ENCODE peak calls at places on chromosomes 2 and 18, in seven cellular contexts. F is foreskin fibroblast, R is transverse colon, A is upper lobe of left lung, I is adrenal gland, Q is HL-60, N is GM13976. T is an unnamed sample.

GRCh38 chr18:57286949-57287348 is 65.4 kb upstream of the ST8SIA3 start:
- DNase-seq in N (no peak), A (no peak), F (no peak), Q (no peak), I (no peak), R (no peak), T (no peak)

GRCh38 chr2:45047301-45047700 is 38.0 kb upstream of the SIX2 start:
- DNase-seq in N (no peak), A (no peak), Q (no peak), I (no peak), F (no peak), R (no peak), T (no peak)

GRCh38 chr2:217743980-217744761 is 258.6 kb downstream of the TNS1 start:
- DNase-seq in A (no peak), Q (no peak), I (no peak), R (no peak), F (peak), N (peak), T (no peak)

GRCh38 chr18:49479381-49480137 is 7.5 kb downstream of the C18orf32 start:
- DNase-seq in F (no peak), R (no peak), I (no peak), N (no peak), A (no peak), Q (no peak), T (no peak)

GRCh38 chr18:8329186-8329771 is 280.0 kb upstream of the RAB12 start:
- DNase-seq in R (no peak), A (no peak), N (no peak), F (peak), I (no peak), Q (no peak), T (no peak)

GRCh38 chr2:36545871-36546416 is 52.0 kb downstream of the FEZ2 start:
- DNase-seq in A (no peak), I (no peak), N (no peak), Q (no peak), R (no peak), F (no peak), T (no peak)

GRCh38 chr2:120253021-120253882 is 600 bp downstream of the RALB start:
- DNase-seq in I (peak), A (peak), F (peak), N (peak), Q (peak), R (peak), T (peak)

GRCh38 chr18:58785171-58785805 is 79.4 kb upstream of the ZNF532 start:
- DNase-seq in A (no peak), N (no peak), I (no peak), R (peak), F (peak), Q (no peak), T (no peak)

GRCh38 chr2:5691659-5692529 is at the start of gene SOX11:
- DNase-seq in I (no peak), A (peak), F (peak), N (no peak), R (peak), Q (no peak), T (peak)

GRCh38 chr2:193523662-193524061 is 1328.9 kb upstream of the TMEFF2 start:
- DNase-seq in F (peak), N (no peak), A (no peak), Q (no peak), R (no peak), I (no peak), T (no peak)

GRCh38 chr2:191376981-191377629 is 131.9 kb downstream of the MYO1B start:
- DNase-seq in N (no peak), A (no peak), Q (peak), R (peak), I (peak), F (peak), T (no peak)

GRCh38 chr2:233387667-233388528 is 33.6 kb downstream of the DGKD start:
- DNase-seq in Q (no peak), N (no peak), R (peak), I (peak), A (peak), F (peak), T (no peak)

GRCh38 chr2:20616341-20616871 is 34.5 kb downstream of the HS1BP3 start:
- DNase-seq in I (no peak), F (no peak), Q (no peak), N (no peak), A (no peak), R (no peak), T (no peak)

GRCh38 chr2:158414538-158414937 is 42.0 kb downstream of the CCDC148 start:
- DNase-seq in A (no peak), N (no peak), R (no peak), Q (no peak), F (peak), I (no peak), T (no peak)

GRCh38 chr18:36448384-36449290 is 151.1 kb downstream of the FHOD3 start:
- DNase-seq in F (no peak), I (no peak), A (no peak), N (no peak), R (no peak), Q (no peak), T (no peak)

GRCh38 chr2:138767101-138767500 is 13.1 kb downstream of the NXPH2 start:
- DNase-seq in A (no peak), I (no peak), F (no peak), R (no peak), N (no peak), Q (no peak), T (no peak)

GRCh38 chr18:57433492-57434176 is 1.5 kb upstream of the ONECUT2 start:
- DNase-seq in R (no peak), N (no peak), A (no peak), I (no peak), Q (no peak), F (no peak), T (no peak)

GRCh38 chr2:177172034-177172880 is 40.3 kb upstream of the HNRNPA3 start:
- DNase-seq in R (no peak), I (no peak), Q (no peak), N (no peak), A (no peak), F (peak), T (no peak)

GRCh38 chr2:48423376-48423775 is 106.6 kb upstream of the STON1 start:
- DNase-seq in R (no peak), A (no peak), I (no peak), Q (no peak), N (no peak), F (peak), T (no peak)

GRCh38 chr2:203846490-203847105 is 21.0 kb upstream of the CTLA4 start:
- DNase-seq in F (no peak), I (no peak), A (no peak), R (no peak), N (no peak), Q (no peak), T (no peak)

GRCh38 chr2:126975671-126976655 is 77.3 kb downstream of the TEX51 start:
- DNase-seq in I (no peak), A (no peak), N (no peak), R (no peak), Q (no peak), F (peak), T (no peak)
- TF ChIP-seq CTCF in I (no peak), A (no peak), N (no peak), R (no peak), Q (no peak), F (no peak), T (no peak)

DNA sequence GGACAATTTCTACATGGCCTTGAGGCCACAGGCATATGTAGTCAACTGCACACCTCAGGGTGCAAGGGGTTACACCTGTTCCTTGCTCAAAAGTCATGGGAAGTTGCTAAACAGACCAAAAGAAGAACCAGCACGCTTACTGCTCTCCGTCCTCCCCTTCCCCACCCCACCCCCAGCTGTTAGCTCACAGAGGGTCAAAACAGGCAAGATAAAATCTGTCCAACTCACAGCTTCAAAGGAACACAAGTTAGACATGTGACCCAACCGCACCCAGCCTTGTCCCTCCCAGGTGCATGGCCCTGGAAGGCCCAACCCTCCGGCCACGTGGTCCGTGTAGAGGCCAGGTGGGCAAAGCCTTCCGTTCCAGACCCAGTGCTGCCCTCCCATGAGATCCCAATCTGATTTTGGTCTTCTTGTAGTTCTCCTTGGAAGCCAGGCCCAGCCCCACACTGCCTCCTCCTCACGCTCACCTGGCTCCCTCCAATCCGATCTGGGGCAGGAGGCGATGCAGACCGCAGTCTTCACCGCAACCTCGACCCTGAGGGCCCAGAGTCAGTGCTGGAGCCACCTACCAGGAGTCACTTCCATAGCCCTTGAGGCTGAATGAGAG is 14.5 kb upstream of the ASPRV1 start:
- DNase-seq in F (no peak), R (no peak), Q (peak), A (no peak), N (no peak), I (no peak), T (no peak)
- TF ChIP-seq CTCF in F (no peak), R (no peak), Q (no peak), A (no peak), N (no peak), I (no peak), T (no peak)

DNA sequence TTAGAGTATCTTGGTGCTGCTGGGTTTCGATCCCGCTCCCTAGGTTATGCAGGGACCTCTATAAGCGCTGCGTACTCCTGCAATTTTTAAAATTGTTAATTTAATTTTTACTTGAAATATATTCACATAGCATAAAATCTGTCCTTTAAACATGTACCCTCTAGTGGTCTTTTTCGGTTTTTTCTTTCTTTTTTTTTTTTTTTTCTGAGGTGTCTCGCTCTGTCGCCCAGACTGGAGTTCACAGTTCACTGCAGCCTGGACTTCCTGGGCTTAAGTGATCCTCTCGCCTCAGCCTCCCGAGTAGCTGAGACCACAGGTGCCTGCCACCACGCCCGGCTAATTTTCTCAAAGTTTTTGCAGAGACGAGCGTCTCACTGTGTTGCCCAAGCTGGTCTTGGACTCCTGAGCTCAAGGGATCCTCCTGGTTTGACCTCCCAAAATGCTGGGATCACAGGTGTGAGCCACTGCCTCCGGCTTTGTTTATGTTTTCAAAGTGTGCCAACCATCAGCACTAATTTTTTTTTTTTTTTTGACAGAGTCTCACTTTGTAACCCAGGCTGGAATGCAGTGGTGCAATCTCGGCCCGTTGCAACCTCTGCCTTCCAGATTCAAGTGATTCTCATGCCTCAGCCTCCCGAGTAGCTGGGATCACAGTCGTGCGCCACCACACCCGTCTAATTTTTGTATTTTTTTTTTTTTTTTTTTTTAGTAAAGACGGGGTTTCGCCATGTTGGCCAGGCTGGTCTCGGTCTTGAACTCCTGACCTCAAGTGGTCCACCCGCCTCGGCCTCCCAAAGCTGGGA is 585 bp upstream of the MOB1A start:
- DNase-seq in Q (peak), R (no peak), F (peak), N (no peak), A (no peak), I (no peak), T (no peak)
- TF ChIP-seq CTCF in Q (no peak), R (peak), F (peak), N (no peak), A (peak), I (peak), T (peak)

DNA sequence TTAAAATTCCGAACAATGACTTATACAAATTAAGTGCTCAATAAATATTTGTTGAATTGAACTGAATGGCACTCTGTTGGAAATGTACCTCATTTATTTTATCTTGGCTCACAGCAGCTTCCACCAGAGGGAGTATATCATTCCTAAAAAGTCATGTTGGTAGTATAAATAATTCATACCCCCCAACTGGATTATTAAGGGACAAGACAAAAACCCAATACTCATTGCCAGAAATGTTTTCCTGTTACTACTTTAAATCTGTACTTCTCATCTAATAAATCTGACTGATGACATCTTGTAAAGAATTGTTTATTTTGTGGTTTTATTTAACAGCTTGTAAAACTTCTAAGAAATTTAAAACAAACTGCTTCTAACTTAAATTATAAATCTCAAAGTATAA is 163.9 kb downstream of the CDH2 start:
- DNase-seq in N (no peak), F (peak), A (no peak), Q (no peak), R (no peak), I (no peak), T (no peak)
- TF ChIP-seq CTCF in N (no peak), F (peak), A (no peak), Q (no peak), R (no peak), I (peak), T (peak)

DNA sequence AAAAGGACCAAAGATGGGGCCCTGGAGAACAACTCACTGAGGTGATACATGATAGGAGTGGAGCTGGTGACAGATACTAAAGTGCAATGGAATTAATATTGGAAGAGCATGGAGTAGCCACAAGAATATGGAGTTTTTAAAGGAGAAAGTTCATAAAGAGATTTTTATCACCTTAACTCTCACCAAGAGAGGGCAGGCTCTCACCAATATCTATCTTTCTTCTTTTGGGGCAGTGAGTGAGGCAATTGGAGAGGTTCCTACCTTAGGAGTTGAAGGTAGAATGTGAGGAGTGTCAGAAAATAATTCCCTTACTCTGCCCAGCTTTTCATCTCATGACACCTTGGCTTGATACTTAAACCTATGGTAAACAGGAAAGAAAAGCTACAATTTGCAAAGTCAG is 233.7 kb upstream of the CWC22 start:
- DNase-seq in R (no peak), N (no peak), I (no peak), Q (no peak), A (no peak), F (peak), T (no peak)
- TF ChIP-seq CTCF in R (no peak), N (no peak), I (no peak), Q (no peak), A (no peak), F (peak), T (peak)

GRCh38 chr2:128304715-128305554 is 13.7 kb downstream of the HS6ST1 start:
- DNase-seq in R (peak), Q (no peak), I (peak), F (peak), A (no peak), N (no peak), T (no peak)
- TF ChIP-seq CTCF in R (no peak), Q (no peak), I (no peak), F (peak), A (no peak), N (no peak), T (no peak)

DNA sequence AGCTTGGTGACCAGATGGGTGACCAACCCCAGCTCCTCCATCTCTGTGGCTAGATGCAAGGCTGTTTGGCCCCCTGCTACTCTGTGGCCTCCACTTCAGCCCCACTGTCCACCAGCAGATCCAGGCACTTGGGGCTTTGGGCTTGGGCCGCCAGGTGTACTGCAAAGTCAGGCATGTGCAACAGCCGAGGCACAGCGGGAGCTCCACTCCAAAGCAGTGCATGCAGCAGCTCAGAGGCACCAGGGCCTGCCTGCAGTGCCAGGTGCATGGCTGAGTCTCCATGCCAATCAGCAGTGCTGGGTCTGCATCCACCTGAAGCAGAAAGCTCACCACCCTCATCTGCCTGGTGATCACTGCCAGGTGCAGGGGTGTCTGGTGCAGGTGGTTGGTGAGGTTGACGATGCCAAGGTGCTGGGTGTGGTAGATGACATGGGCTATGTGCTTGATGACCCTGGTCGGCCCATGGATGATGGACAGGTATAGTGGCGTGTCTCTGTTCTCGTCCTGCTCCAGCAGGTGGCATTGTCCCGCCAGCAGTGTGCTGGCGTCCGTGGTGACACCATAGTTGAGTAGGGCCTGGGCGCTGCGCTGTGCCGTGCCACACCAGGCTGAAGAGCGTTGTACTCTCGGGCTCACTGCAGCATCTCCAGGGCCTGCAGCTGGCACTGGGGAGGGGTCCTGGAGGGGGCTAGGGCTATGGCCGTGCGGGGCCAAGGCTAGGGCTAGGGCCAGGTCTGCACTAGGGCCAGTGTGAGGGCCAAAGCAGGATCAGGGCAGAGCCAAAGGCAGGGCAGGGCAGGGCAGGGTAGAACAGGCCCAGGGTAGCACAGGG is 1.0 kb upstream of the ANKRD62 start:
- DNase-seq in Q (peak), A (peak), N (peak), F (no peak), I (no peak), R (peak), T (no peak)
- TF ChIP-seq CTCF in Q (no peak), A (no peak), N (no peak), F (no peak), I (no peak), R (peak), T (peak)